ENCODE peak calls at places on chromosomes 4 and X, in six cellular contexts. F, R, M, D, W and Z are unnamed samples.

GRCh38 chrX:40153335-40154221 is 55.8 kb upstream of the BCOR start:
- DNase-seq in F (peak; percentile 65), R (no peak), M (peak; percentile 73), D (no peak), W (peak; percentile 59), Z (peak; percentile 83)

GRCh38 chrX:8864151-8864550 is 63.0 kb upstream of the FAM9A start:
- DNase-seq in F (no peak), R (no peak), M (no peak), D (no peak), W (no peak), Z (no peak)

GRCh38 chr4:113683143-113683542 is 78.4 kb downstream of the CAMK2D start:
- DNase-seq in F (no peak), R (no peak), M (peak; percentile 67), D (no peak), W (peak; percentile 89), Z (peak; percentile 67)

GRCh38 chr4:146243141-146243882 is 29.0 kb downstream of the REELD1 start:
- DNase-seq in F (peak; percentile 61), R (no peak), M (peak; percentile 87), D (no peak), W (no peak), Z (peak; percentile 84)

GRCh38 chr4:53196872-53197759 is 168.7 kb downstream of the SCFD2 start:
- DNase-seq in F (no peak), R (peak; percentile 40), M (peak; percentile 44), D (no peak), W (peak; percentile 71), Z (peak; percentile 32)

GRCh38 chr4:153792007-153792892 is 3.4 kb upstream of the SFRP2 start:
- DNase-seq in F (peak; percentile 64), R (peak; percentile 64), M (peak; percentile 25), D (no peak), W (no peak), Z (no peak)

GRCh38 chr4:27168783-27169182 is 308.1 kb downstream of the STIM2 start:
- DNase-seq in F (no peak), R (no peak), M (no peak), D (no peak), W (no peak), Z (no peak)

GRCh38 chrX:154036513-154036912 is 16.8 kb upstream of the IRAK1 start:
- DNase-seq in F (no peak), R (no peak), M (no peak), D (no peak), W (no peak), Z (peak; percentile 44)

GRCh38 chrX:71184803-71185495 is 38.1 kb upstream of the GJB1 start:
- DNase-seq in F (no peak), R (no peak), M (no peak), D (no peak), W (no peak), Z (no peak)

GRCh38 chr4:66590488-66591215 is 920.4 kb upstream of the EPHA5 start:
- DNase-seq in F (no peak), R (no peak), M (no peak), D (no peak), W (no peak), Z (no peak)

GRCh38 chr4:60450054-60450453 is 750.1 kb upstream of the ADGRL3 start:
- DNase-seq in F (no peak), R (no peak), M (no peak), D (no peak), W (no peak), Z (no peak)

GRCh38 chrX:120486786-120487185 is 17.7 kb upstream of the LAMP2 start:
- DNase-seq in F (no peak), R (no peak), M (no peak), D (no peak), W (no peak), Z (no peak)

GRCh38 chr4:7854697-7855370 is 84.8 kb downstream of the AFAP1 start:
- DNase-seq in F (no peak), R (no peak), M (no peak), D (no peak), W (no peak), Z (no peak)

GRCh38 chr4:92163348-92163747 is 140.4 kb upstream of the GRID2 start:
- DNase-seq in F (no peak), R (no peak), M (no peak), D (no peak), W (peak; percentile 27), Z (no peak)

GRCh38 chr4:16197842-16198241 is 28.4 kb downstream of the TAPT1 start:
- DNase-seq in F (no peak), R (no peak), M (no peak), D (no peak), W (no peak), Z (no peak)

GRCh38 chr4:73912191-73912590 is 43.0 kb downstream of the CXCL1 start:
- DNase-seq in F (no peak), R (no peak), M (no peak), D (no peak), W (no peak), Z (no peak)

GRCh38 chrX:97895751-97896150 is 1012.0 kb downstream of the RPA4 start:
- DNase-seq in F (no peak), R (peak; percentile 7), M (no peak), D (no peak), W (no peak), Z (no peak)

GRCh38 chr4:6493668-6494304 is 21.4 kb upstream of the PPP2R2C start:
- DNase-seq in F (no peak), R (peak; percentile 35), M (no peak), D (peak; percentile 57), W (no peak), Z (no peak)

GRCh38 chr4:20253272-20253798 is 1.6 kb downstream of the SLIT2 start:
- DNase-seq in F (no peak), R (no peak), M (peak; percentile 11), D (no peak), W (no peak), Z (peak; percentile 25)

GRCh38 chrX:129779086-129779672 is 570 bp upstream of the SASH3 start:
- DNase-seq in F (no peak), R (no peak), M (no peak), D (no peak), W (no peak), Z (no peak)

GRCh38 chr4:94934201-94934600 is 176.4 kb downstream of the BMPR1B start:
- DNase-seq in F (no peak), R (peak; percentile 27), M (no peak), D (no peak), W (no peak), Z (no peak)

GRCh38 chr4:168631241-168632151 is 134.6 kb downstream of the PALLD start:
- DNase-seq in F (peak; percentile 72), R (peak; percentile 66), M (no peak), D (peak; percentile 65), W (no peak), Z (peak; percentile 14)

GRCh38 chrX:48492293-48492910 is 16.4 kb upstream of the PORCN start:
- DNase-seq in F (no peak), R (no peak), M (no peak), D (no peak), W (no peak), Z (no peak)

GRCh38 chr4:5887361-5888221 is 5.3 kb downstream of the CRMP1 start:
- DNase-seq in F (no peak), R (no peak), M (no peak), D (no peak), W (no peak), Z (peak; percentile 27)

GRCh38 chrX:14697453-14697852 is 168.1 kb downstream of the GLRA2 start:
- DNase-seq in F (no peak), R (peak; percentile 4), M (peak; percentile 13), D (no peak), W (peak; percentile 8), Z (peak; percentile 9)

GRCh38 chr4:165115301-165115700 is 2.6 kb upstream of the TMEM192 start:
- DNase-seq in F (no peak), R (no peak), M (no peak), D (no peak), W (no peak), Z (no peak)

GRCh38 chr4:37675587-37676290 is 10.4 kb downstream of the RELL1 start:
- DNase-seq in F (no peak), R (no peak), M (peak; percentile 58), D (no peak), W (peak; percentile 91), Z (peak; percentile 68)

DNA sequence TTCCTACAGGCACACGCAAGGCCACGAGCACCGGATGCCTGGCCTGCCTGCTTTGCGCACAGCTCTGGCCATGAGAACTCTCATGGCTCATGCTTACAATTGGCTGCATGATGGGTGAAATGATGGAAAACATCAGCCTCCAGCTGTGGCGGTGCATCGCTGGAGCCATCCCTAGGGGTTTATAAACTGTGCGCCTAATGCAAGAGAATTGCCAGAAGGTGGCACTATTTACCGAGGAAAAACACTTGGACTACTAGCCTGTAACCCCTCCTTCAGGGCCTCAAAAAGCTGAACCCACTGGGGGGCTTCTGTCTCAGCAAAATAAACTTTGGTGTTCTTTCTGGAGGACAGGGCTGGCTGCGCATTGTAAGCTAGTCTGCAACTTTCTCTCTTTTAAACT is 51.9 kb downstream of the PHKA2 start:
- DNase-seq in F (no peak), R (peak; percentile 7), M (peak; percentile 24), D (no peak), W (peak; percentile 8), Z (no peak)
- TF ChIP-seq CTCF in F (peak; percentile 20), R (no peak), M (peak; percentile 10), D (no peak), W (peak; percentile 25), Z (peak; percentile 19)

GRCh38 chr4:42654606-42655005 is 2.3 kb downstream of the ATP8A1 start:
- DNase-seq in F (no peak), R (peak; percentile 70), M (no peak), D (no peak), W (no peak), Z (peak; percentile 35)
- TF ChIP-seq CTCF in F (no peak), R (no peak), M (no peak), D (no peak), W (no peak), Z (no peak)

GRCh38 chr4:111854494-111855087 is 290.7 kb upstream of the FAM241A start:
- DNase-seq in F (no peak), R (peak; percentile 16), M (peak; percentile 7), D (no peak), W (peak; percentile 45), Z (peak; percentile 6)
- TF ChIP-seq CTCF in F (peak; percentile 48), R (peak; percentile 69), M (peak; percentile 63), D (peak; percentile 11), W (peak; percentile 66), Z (peak; percentile 41)

DNA sequence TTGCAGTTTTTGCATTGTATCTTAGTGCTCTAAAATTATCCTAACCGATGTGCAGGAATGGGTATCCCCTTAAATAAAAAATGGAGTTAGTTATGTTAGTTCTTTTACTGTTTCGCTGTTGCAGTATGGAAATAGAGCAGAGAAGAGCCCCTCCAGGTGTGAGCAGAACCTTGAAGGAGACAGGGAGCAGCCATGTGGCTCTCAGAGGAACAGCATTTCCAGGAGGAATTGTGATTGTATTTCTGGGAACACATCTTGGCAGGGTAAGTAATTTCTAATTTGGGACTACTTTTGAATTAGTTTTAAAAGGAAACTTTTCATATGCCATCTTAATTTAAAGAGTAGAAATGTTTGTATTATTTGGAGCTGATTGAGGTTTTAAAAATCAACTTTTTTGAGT is 5.3 kb upstream of the CCDC158 start:
- DNase-seq in F (no peak), R (no peak), M (no peak), D (no peak), W (no peak), Z (no peak)
- TF ChIP-seq CTCF in F (no peak), R (no peak), M (no peak), D (no peak), W (no peak), Z (no peak)

DNA sequence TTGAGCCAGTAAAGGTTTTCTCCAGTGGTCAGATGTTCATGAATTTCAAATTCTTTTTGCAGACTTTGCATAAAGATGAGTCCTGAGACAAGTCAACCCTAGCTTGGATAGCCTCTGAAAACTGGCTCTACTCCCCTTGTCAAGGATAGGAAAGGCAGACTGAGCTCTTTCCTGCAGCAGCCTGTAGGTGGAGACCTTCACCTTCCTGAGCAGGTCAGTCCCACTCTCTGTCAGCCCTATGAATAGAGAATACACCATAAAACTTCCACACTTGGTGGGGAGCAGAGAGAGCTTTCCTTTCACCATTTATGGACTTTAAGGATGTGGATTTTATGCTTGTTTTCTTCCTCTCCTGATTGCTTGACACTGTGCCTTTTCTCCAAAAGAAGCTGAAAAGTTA is 41.9 kb downstream of the PCDH19 start:
- DNase-seq in F (no peak), R (peak; percentile 9), M (peak; percentile 12), D (no peak), W (peak; percentile 23), Z (peak; percentile 1)
- TF ChIP-seq CTCF in F (peak; percentile 21), R (no peak), M (peak; percentile 22), D (no peak), W (peak; percentile 37), Z (no peak)